ENCODE peak calls at places on chromosomes 5 and 9, in four cellular contexts. One of them, this sample, is unnamed.

GRCh38 chr5:175895701-175896102 is 24.3 kb downstream of the CPLX2 start:
- DNase-seq in IMR-90: no peak
- DNase-seq in H9: no peak
- DNase-seq in H1: no peak
- DNase-seq in this sample: peak; percentile 31

GRCh38 chr9:83013867-83014605 is 48.9 kb downstream of the RASEF start:
- DNase-seq in IMR-90: peak; percentile 90
- DNase-seq in H9: no peak
- DNase-seq in H1: no peak
- DNase-seq in this sample: no peak

GRCh38 chr5:173238312-173239232 is 3.6 kb upstream of the NKX2-5 start:
- DNase-seq in IMR-90: no peak
- DNase-seq in H9: peak; percentile 58
- DNase-seq in H1: no peak
- DNase-seq in this sample: peak; percentile 53

GRCh38 chr9:90854637-90855036 is 53.0 kb downstream of the SYK start:
- DNase-seq in IMR-90: no peak
- DNase-seq in H9: peak; percentile 13
- DNase-seq in H1: no peak
- DNase-seq in this sample: no peak

GRCh38 chr9:94870793-94871558 is 144.5 kb downstream of the AOPEP start:
- DNase-seq in IMR-90: no peak
- DNase-seq in H9: no peak
- DNase-seq in H1: no peak
- DNase-seq in this sample: peak; percentile 58

GRCh38 chr5:140182803-140183367 is 7.9 kb downstream of the CYSTM1 start:
- DNase-seq in IMR-90: peak; percentile 44
- DNase-seq in H9: peak; percentile 39
- DNase-seq in H1: no peak
- DNase-seq in this sample: peak; percentile 77

GRCh38 chr5:9546973-9547947 is 1.4 kb upstream of the SEMA5A start:
- DNase-seq in IMR-90: peak; percentile 62
- DNase-seq in H9: peak; percentile 72
- DNase-seq in H1: no peak
- DNase-seq in this sample: peak; percentile 91

GRCh38 chr9:3285365-3286161 is 240.2 kb downstream of the RFX3 start:
- DNase-seq in IMR-90: peak; percentile 37
- DNase-seq in H9: no peak
- DNase-seq in H1: no peak
- DNase-seq in this sample: no peak

GRCh38 chr5:136020383-136021015 is 8.3 kb upstream of the TGFBI start:
- DNase-seq in IMR-90: peak; percentile 99
- DNase-seq in H9: no peak
- DNase-seq in H1: no peak
- DNase-seq in this sample: no peak

GRCh38 chr5:124705577-124705976 is 40.9 kb downstream of the ZNF608 start:
- DNase-seq in IMR-90: no peak
- DNase-seq in H9: no peak
- DNase-seq in H1: no peak
- DNase-seq in this sample: no peak

GRCh38 chr9:105248691-105249090 is 4.2 kb downstream of the SLC44A1 start:
- DNase-seq in IMR-90: no peak
- DNase-seq in H9: no peak
- DNase-seq in H1: no peak
- DNase-seq in this sample: no peak

GRCh38 chr5:56607074-56607473 is 208.3 kb upstream of the MAP3K1 start:
- DNase-seq in IMR-90: peak; percentile 50
- DNase-seq in H9: no peak
- DNase-seq in H1: no peak
- DNase-seq in this sample: no peak

GRCh38 chr9:136312436-136312835 is 8.5 kb upstream of the CCDC187 start:
- DNase-seq in IMR-90: peak; percentile 58
- DNase-seq in H9: no peak
- DNase-seq in H1: no peak
- DNase-seq in this sample: no peak

GRCh38 chr9:137488330-137488653 is 29.2 kb upstream of the NSMF start:
- DNase-seq in IMR-90: no peak
- DNase-seq in H9: no peak
- DNase-seq in H1: no peak
- DNase-seq in this sample: no peak

GRCh38 chr9:90546200-90546599 is 96.4 kb downstream of the DIRAS2 start:
- DNase-seq in IMR-90: peak; percentile 94
- DNase-seq in H9: no peak
- DNase-seq in H1: no peak
- DNase-seq in this sample: peak; percentile 93

GRCh38 chr5:160054831-160055230 is 45.9 kb downstream of the TTC1 start:
- DNase-seq in IMR-90: peak; percentile 51
- DNase-seq in H9: no peak
- DNase-seq in H1: no peak
- DNase-seq in this sample: peak; percentile 24

GRCh38 chr9:109739760-109740159 is 40.2 kb upstream of the PALM2AKAP2 start:
- DNase-seq in IMR-90: no peak
- DNase-seq in H9: no peak
- DNase-seq in H1: no peak
- DNase-seq in this sample: no peak

GRCh38 chr9:135079018-135079417 is 8.4 kb upstream of the OLFM1 start:
- DNase-seq in IMR-90: no peak
- DNase-seq in H9: peak; percentile 3
- DNase-seq in H1: no peak
- DNase-seq in this sample: no peak

GRCh38 chr5:154756871-154757646 is 1.9 kb downstream of the LARP1 start:
- DNase-seq in IMR-90: peak; percentile 30
- DNase-seq in H9: no peak
- DNase-seq in H1: no peak
- DNase-seq in this sample: peak; percentile 61

GRCh38 chr9:109913461-109913810 is 133.4 kb downstream of the PALM2AKAP2 start:
- DNase-seq in IMR-90: no peak
- DNase-seq in H9: no peak
- DNase-seq in H1: no peak
- DNase-seq in this sample: no peak

DNA sequence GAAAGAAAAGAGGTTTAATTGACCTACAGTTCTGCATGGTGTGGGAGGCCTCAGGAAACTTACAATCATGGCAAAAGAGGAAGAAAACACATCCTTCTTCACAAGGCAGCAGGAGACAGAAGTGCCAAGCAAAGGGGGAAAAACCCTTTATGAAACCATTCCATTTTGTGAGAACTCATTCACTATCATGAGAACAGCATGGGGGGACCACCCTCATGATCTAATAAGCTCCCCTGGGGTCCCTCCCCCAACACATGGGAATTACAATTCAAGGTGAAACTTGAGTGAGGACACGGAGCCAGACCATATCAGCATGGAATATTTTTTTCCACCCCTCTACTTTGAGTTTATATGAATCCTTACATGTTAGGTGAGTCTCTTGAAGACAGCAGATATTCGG is 173.7 kb downstream of the PHF2 start:
- DNase-seq in IMR-90: no peak
- DNase-seq in H9: no peak
- DNase-seq in H1: no peak
- DNase-seq in this sample: no peak
- H3K56ac ChIP-seq in IMR-90: no peak overlapping the region
- H3K56ac ChIP-seq in H9: no peak overlapping the region
- H3K56ac ChIP-seq in H1: no peak overlapping the region
- H3K56ac ChIP-seq in this sample: no peak overlapping the region

DNA sequence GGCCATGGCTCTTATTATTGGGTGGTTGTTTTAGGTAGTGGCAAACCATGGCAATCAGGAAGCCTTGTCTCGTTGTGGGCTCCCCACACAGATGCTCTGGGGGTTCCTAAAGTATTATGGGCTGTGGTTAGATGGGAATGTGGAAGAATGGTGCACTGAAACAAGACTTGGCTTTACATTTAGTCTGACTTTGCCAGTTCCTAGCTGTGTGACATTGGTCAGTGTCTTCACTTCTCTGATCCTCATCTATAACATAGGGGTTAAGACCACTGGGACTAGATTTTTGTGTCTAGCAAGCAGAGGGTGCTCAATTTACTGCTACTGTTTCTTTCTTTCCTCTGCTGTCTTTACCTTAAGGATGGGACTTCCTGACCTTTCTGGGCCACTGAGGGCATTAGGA is 149.5 kb downstream of the HSPA4 start:
- DNase-seq in IMR-90: no peak
- DNase-seq in H9: no peak
- DNase-seq in H1: no peak
- DNase-seq in this sample: no peak
- H2BK15ac ChIP-seq in IMR-90: no peak overlapping the region
- H2BK15ac ChIP-seq in H9: no peak overlapping the region
- H2BK15ac ChIP-seq in H1: no peak overlapping the region
- H2BK15ac ChIP-seq in this sample: no peak overlapping the region

GRCh38 chr9:133578524-133579230 is 30.5 kb downstream of the FAM163B start:
- DNase-seq in IMR-90: no peak
- DNase-seq in H9: no peak
- DNase-seq in H1: no peak
- DNase-seq in this sample: no peak

GRCh38 chr9:133577463-133578112 is 31.6 kb downstream of the FAM163B start:
- DNase-seq in IMR-90: no peak
- DNase-seq in H9: no peak
- DNase-seq in H1: no peak
- DNase-seq in this sample: no peak

GRCh38 chr9:133580416-133580738 is 28.8 kb downstream of the FAM163B start:
- DNase-seq in IMR-90: no peak
- DNase-seq in H9: no peak
- DNase-seq in H1: no peak
- DNase-seq in this sample: no peak

GRCh38 chr9:133579601-133580415 is 29.4 kb downstream of the FAM163B start:
- DNase-seq in IMR-90: no peak
- DNase-seq in H9: no peak
- DNase-seq in H1: no peak
- DNase-seq in this sample: no peak

DNA sequence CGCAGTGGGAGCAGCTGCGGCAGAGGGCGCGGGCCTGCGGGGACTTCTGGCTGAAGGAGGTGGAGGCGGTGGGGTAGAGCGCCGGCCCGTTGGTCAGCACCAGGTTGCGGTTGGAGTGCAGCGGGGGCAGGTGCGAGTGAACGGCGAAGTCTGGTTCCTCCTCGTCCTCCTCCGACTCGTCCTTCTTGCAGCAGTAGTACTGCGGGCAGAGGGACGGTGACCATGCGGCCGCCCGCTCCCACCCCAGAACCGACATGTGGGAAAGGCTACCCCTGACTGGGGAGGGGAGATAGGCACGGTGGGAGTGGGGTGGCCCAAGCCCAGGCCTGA is 30.0 kb downstream of the FAM163B start:
- DNase-seq in IMR-90: no peak
- DNase-seq in H9: no peak
- DNase-seq in H1: no peak
- DNase-seq in this sample: no peak
- H3K56ac ChIP-seq in IMR-90: no peak overlapping the region
- H3K56ac ChIP-seq in H9: no peak overlapping the region
- H3K56ac ChIP-seq in H1: no peak overlapping the region
- H3K56ac ChIP-seq in this sample: no peak overlapping the region

GRCh38 chr5:115398726-115399125 is 102.3 kb upstream of the CCDC112 start:
- DNase-seq in IMR-90: peak; percentile 94
- DNase-seq in H9: no peak
- DNase-seq in H1: no peak
- DNase-seq in this sample: no peak

GRCh38 chr5:115402092-115402491 is 105.6 kb upstream of the CCDC112 start:
- DNase-seq in IMR-90: no peak
- DNase-seq in H9: no peak
- DNase-seq in H1: no peak
- DNase-seq in this sample: no peak

DNA sequence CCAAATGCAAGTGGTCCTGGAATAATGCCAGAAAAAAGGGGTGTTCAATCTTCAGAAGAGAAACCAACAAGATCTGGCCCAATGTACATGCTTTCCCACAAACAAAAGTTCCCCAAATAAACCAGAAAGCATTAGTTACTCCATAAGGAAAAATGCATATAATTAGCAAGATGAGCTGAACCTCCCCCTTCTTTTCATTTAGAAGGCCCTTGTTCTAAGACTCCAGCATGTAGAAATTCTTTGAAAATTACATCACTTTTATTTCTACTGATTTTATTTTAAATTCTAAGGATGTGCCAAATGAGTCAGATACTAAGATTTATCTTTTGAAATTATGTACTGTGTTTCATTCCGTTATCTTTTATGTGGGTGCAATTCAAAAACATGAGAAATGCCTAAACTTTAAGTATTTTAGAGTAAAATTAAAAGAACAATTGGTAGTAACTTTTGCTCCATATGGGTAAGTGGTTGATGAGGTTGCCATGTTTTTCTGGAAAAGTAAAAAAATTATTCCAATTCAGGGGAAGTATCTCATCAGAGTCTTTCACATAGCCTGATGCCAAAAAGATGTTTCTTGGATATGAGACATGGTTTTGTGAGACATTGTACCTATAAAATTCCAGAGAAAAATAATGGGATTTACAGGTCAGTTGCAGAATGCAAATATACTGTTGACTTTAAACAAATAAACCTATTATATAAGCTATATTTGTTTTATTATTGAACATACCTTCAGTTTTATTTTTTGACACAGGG is 106.5 kb upstream of the CCDC112 start:
- DNase-seq in IMR-90: peak; percentile 78
- DNase-seq in H9: no peak
- DNase-seq in H1: no peak
- DNase-seq in this sample: no peak
- H2BK15ac ChIP-seq in IMR-90: peak overlapping the region; percentile 91
- H2BK15ac ChIP-seq in H9: no peak overlapping the region
- H2BK15ac ChIP-seq in H1: no peak overlapping the region
- H2BK15ac ChIP-seq in this sample: no peak overlapping the region

GRCh38 chr9:97332993-97333392 is 25.5 kb downstream of the CCDC180 start:
- DNase-seq in IMR-90: no peak
- DNase-seq in H9: no peak
- DNase-seq in H1: no peak
- DNase-seq in this sample: no peak
- H3K56ac ChIP-seq in IMR-90: no peak overlapping the region
- H3K56ac ChIP-seq in H9: no peak overlapping the region
- H3K56ac ChIP-seq in H1: no peak overlapping the region
- H3K56ac ChIP-seq in this sample: no peak overlapping the region

DNA sequence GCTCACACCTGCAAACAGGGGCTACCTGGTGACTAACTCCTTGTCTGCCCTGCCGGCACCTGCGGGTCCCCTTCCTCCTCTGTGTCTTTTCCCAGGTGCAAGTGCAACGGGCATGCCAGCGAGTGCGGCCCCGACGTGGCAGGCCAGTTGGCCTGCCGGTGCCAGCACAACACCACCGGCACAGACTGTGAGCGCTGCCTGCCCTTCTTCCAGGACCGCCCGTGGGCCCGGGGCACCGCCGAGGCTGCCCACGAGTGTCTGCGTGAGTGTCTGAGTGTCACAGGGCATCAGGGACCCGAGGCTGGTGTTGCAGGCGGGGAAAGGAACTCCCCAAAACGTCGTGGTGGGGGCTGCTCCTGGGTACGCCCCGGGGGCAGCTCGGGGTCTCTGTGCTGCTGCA is 27.1 kb downstream of the LAMC3 start:
- DNase-seq in IMR-90: no peak
- DNase-seq in H9: no peak
- DNase-seq in H1: no peak
- DNase-seq in this sample: no peak
- H2BK15ac ChIP-seq in IMR-90: no peak overlapping the region
- H2BK15ac ChIP-seq in H9: no peak overlapping the region
- H2BK15ac ChIP-seq in H1: no peak overlapping the region
- H2BK15ac ChIP-seq in this sample: no peak overlapping the region